ENCODE peak calls at places on chromosomes 16 and 17, in seven cellular contexts. E is astrocyte of the cerebellum; D is heart left ventricle; K is globus pallidus; Q is substantia nigra; M is stimulated activated CD4-positive, alpha-beta T cell treated with anti-CD3 and anti-CD28 coated beads, Interleukin-4, amount 100 ng/mL, for 1 hour; H is Right ventricle myocardium superior. Y is an unnamed sample.
A peak's percentile ranks its signal among the peaks of the same experiment; 100 is the strongest.

GRCh38 chr16:30369091-30369937 is 980 bp downstream of the TBC1D10B start:
- DNase-seq in D (no peak), Q (no peak), E (no peak), H (no peak), M (no peak), K (no peak), Y (no peak)

GRCh38 chr17:488993-489757 is 136.6 kb upstream of the RPH3AL start:
- DNase-seq in Q (no peak), D (no peak), H (no peak), M (no peak), E (no peak), K (no peak), Y (no peak)

GRCh38 chr17:80811181-80812105 is 180.2 kb upstream of the CHMP6 start:
- DNase-seq in K (no peak), Q (no peak), D (peak; percentile 20), M (no peak), E (no peak), H (no peak), Y (no peak)

GRCh38 chr17:81733507-81734404 is 21.7 kb downstream of the SLC25A10 start:
- DNase-seq in M (peak; percentile 64), E (peak; percentile 15), D (peak; percentile 91), H (peak; percentile 89), K (peak; percentile 73), Q (peak; percentile 57), Y (peak; percentile 89)

GRCh38 chr17:66493283-66494019 is 191.0 kb downstream of the PRKCA start:
- DNase-seq in Q (no peak), D (no peak), M (no peak), K (no peak), E (no peak), H (no peak), Y (no peak)

GRCh38 chr17:16286947-16287562 is 66.2 kb downstream of the CENPV start:
- DNase-seq in Q (no peak), D (peak; percentile 65), M (no peak), K (peak; percentile 18), H (no peak), E (no peak), Y (no peak)

GRCh38 chr16:9610727-9611126 is 519.3 kb downstream of the HAPSTR1 start:
- DNase-seq in D (no peak), K (no peak), M (no peak), E (no peak), H (no peak), Q (no peak), Y (no peak)

GRCh38 chr16:66741131-66741900 is 10.1 kb downstream of the DYNC1LI2 start:
- DNase-seq in H (peak; percentile 91), D (peak; percentile 88), M (no peak), E (peak; percentile 87), Q (peak; percentile 87), K (peak; percentile 99), Y (peak; percentile 90)

GRCh38 chr16:30482366-30482765 is 9.8 kb downstream of the ITGAL start:
- DNase-seq in E (no peak), H (no peak), D (no peak), K (no peak), M (no peak), Q (no peak), Y (no peak)

GRCh38 chr17:34519286-34519685 is 60.1 kb upstream of the TMEM132E start:
- DNase-seq in E (no peak), Q (no peak), M (no peak), D (no peak), K (no peak), H (no peak), Y (no peak)

GRCh38 chr16:19068237-19068815 is 912 bp downstream of the COQ7 start:
- DNase-seq in K (no peak), D (no peak), Q (no peak), M (no peak), H (no peak), E (no peak), Y (peak; percentile 45)

GRCh38 chr17:80717661-80718060 is 173.0 kb downstream of the RPTOR start:
- DNase-seq in K (no peak), E (no peak), D (no peak), H (no peak), M (no peak), Q (no peak), Y (no peak)

GRCh38 chr17:50322271-50322670 is 23.7 kb upstream of the XYLT2 start:
- DNase-seq in H (no peak), Q (no peak), K (no peak), M (no peak), D (no peak), E (no peak), Y (no peak)

GRCh38 chr17:40554646-40555295 is 10.5 kb downstream of the CCR7 start:
- DNase-seq in E (no peak), D (no peak), M (peak; percentile 33), K (no peak), Q (no peak), H (no peak), Y (no peak)

GRCh38 chr16:81071816-81072215 is 5.2 kb downstream of the C16orf46 start:
- DNase-seq in M (no peak), K (no peak), H (no peak), E (no peak), Q (no peak), D (no peak), Y (no peak)

GRCh38 chr17:689556-690247 is 24.9 kb downstream of the VPS53 start:
- DNase-seq in K (no peak), E (no peak), M (no peak), H (no peak), D (no peak), Q (no peak), Y (no peak)

GRCh38 chr17:44830359-44831269 is 527 bp upstream of the GJC1 start:
- DNase-seq in Q (no peak), M (peak; percentile 26), H (no peak), D (no peak), K (no peak), E (no peak), Y (peak; percentile 35)

GRCh38 chr17:76943202-76943601 is 75.0 kb downstream of the MGAT5B start:
- DNase-seq in M (no peak), Q (no peak), H (no peak), E (no peak), D (no peak), K (no peak), Y (no peak)

GRCh38 chr17:69357701-69358100 is 30.8 kb upstream of the ABCA5 start:
- DNase-seq in M (no peak), D (no peak), Q (no peak), H (no peak), E (no peak), K (no peak), Y (no peak)

GRCh38 chr17:75589919-75590303 is 2.3 kb downstream of the MYO15B start:
- DNase-seq in D (peak; percentile 69), Q (no peak), H (no peak), M (no peak), E (no peak), K (peak; percentile 14), Y (peak; percentile 59)

GRCh38 chr17:77692571-77693161 is 265.8 kb upstream of the TNRC6C start:
- DNase-seq in M (no peak), Q (no peak), D (no peak), E (no peak), K (no peak), H (no peak), Y (peak; percentile 9)

GRCh38 chr17:623121-623520 is 91.5 kb downstream of the VPS53 start:
- DNase-seq in K (no peak), E (no peak), M (no peak), D (no peak), Q (no peak), H (no peak), Y (no peak)

GRCh38 chr16:76527244-76527643 is 250.0 kb downstream of the CNTNAP4 start:
- DNase-seq in Q (no peak), H (no peak), D (no peak), K (no peak), E (no peak), M (no peak), Y (no peak)

GRCh38 chr17:65261682-65262636 is 124.8 kb downstream of the RGS9 start:
- DNase-seq in K (no peak), E (no peak), M (no peak), Q (no peak), H (no peak), D (no peak), Y (no peak)

GRCh38 chr17:76727745-76728456 is 1.3 kb downstream of the METTL23 start:
- DNase-seq in E (no peak), M (peak; percentile 19), D (no peak), H (no peak), K (no peak), Q (no peak), Y (no peak)